ENCODE peak calls at places on chromosome 21, in five cellular contexts. One of them, this sample, is unnamed.

GRCh38 chr21:37219766-37220432 is 47.2 kb downstream of the VPS26C start:
- DNase-seq in GM12878: no peak
- DNase-seq in HepG2: no peak
- DNase-seq in K562: no peak
- DNase-seq in H1: no peak
- DNase-seq in this sample: no peak

GRCh38 chr21:18499761-18500376 is 96.3 kb upstream of the TMPRSS15 start:
- DNase-seq in GM12878: no peak
- DNase-seq in HepG2: peak; percentile 21
- DNase-seq in K562: peak; percentile 4
- DNase-seq in H1: no peak
- DNase-seq in this sample: peak; percentile 78

GRCh38 chr21:23740463-23740862 is 1866.8 kb downstream of the MRPL39 start:
- DNase-seq in GM12878: no peak
- DNase-seq in HepG2: no peak
- DNase-seq in K562: no peak
- DNase-seq in H1: no peak
- DNase-seq in this sample: peak; percentile 39

GRCh38 chr21:30306821-30307330 is 13.2 kb downstream of the KRTAP26-1 start:
- DNase-seq in GM12878: no peak
- DNase-seq in HepG2: no peak
- DNase-seq in K562: no peak
- DNase-seq in H1: no peak
- DNase-seq in this sample: no peak

GRCh38 chr21:38798481-38798882 is 7.2 kb upstream of the ETS2 start:
- DNase-seq in GM12878: no peak
- DNase-seq in HepG2: no peak
- DNase-seq in K562: peak; percentile 85
- DNase-seq in H1: no peak
- DNase-seq in this sample: no peak

GRCh38 chr21:37452222-37452621 is 85.6 kb downstream of the DYRK1A start:
- DNase-seq in GM12878: no peak
- DNase-seq in HepG2: no peak
- DNase-seq in K562: no peak
- DNase-seq in H1: no peak
- DNase-seq in this sample: no peak

GRCh38 chr21:37827878-37828277 is 88.4 kb downstream of the KCNJ6 start:
- DNase-seq in GM12878: no peak
- DNase-seq in HepG2: no peak
- DNase-seq in K562: no peak
- DNase-seq in H1: no peak
- DNase-seq in this sample: no peak

GRCh38 chr21:17903029-17903806 is 84.1 kb upstream of the C21orf91 start:
- DNase-seq in GM12878: no peak
- DNase-seq in HepG2: no peak
- DNase-seq in K562: no peak
- DNase-seq in H1: no peak
- DNase-seq in this sample: peak; percentile 39

GRCh38 chr21:36096398-36097290 is 26.8 kb downstream of the CBR1 start:
- DNase-seq in GM12878: no peak
- DNase-seq in HepG2: no peak
- DNase-seq in K562: no peak
- DNase-seq in H1: peak; percentile 59
- DNase-seq in this sample: peak; percentile 84

GRCh38 chr21:34116569-34116968 is 43.2 kb downstream of the MRPS6 start:
- DNase-seq in GM12878: no peak
- DNase-seq in HepG2: peak; percentile 18
- DNase-seq in K562: no peak
- DNase-seq in H1: no peak
- DNase-seq in this sample: no peak
- H3K4me1 ChIP-seq in GM12878: no peaks in the 10 kb centered on the region
- H3K4me1 ChIP-seq in HepG2: peaks cover 20% of the 10 kb centered on the region
- H3K4me1 ChIP-seq in K562: no peaks in the 10 kb centered on the region
- H3K4me1 ChIP-seq in H1: no peaks in the 10 kb centered on the region
- H3K4me1 ChIP-seq in this sample: peaks cover 36% of the 10 kb centered on the region

GRCh38 chr21:41658321-41658720 is 108.5 kb downstream of the RIPK4 start:
- DNase-seq in GM12878: no peak
- DNase-seq in HepG2: no peak
- DNase-seq in K562: no peak
- DNase-seq in H1: no peak
- DNase-seq in this sample: no peak

GRCh38 chr21:41660748-41661147 is 106.1 kb downstream of the RIPK4 start:
- DNase-seq in GM12878: no peak
- DNase-seq in HepG2: no peak
- DNase-seq in K562: no peak
- DNase-seq in H1: no peak
- DNase-seq in this sample: no peak

GRCh38 chr21:41662161-41662560 is 104.7 kb downstream of the RIPK4 start:
- DNase-seq in GM12878: no peak
- DNase-seq in HepG2: no peak
- DNase-seq in K562: no peak
- DNase-seq in H1: no peak
- DNase-seq in this sample: no peak

GRCh38 chr21:41662761-41663160 is 104.1 kb downstream of the RIPK4 start:
- DNase-seq in GM12878: no peak
- DNase-seq in HepG2: no peak
- DNase-seq in K562: no peak
- DNase-seq in H1: no peak
- DNase-seq in this sample: no peak

DNA sequence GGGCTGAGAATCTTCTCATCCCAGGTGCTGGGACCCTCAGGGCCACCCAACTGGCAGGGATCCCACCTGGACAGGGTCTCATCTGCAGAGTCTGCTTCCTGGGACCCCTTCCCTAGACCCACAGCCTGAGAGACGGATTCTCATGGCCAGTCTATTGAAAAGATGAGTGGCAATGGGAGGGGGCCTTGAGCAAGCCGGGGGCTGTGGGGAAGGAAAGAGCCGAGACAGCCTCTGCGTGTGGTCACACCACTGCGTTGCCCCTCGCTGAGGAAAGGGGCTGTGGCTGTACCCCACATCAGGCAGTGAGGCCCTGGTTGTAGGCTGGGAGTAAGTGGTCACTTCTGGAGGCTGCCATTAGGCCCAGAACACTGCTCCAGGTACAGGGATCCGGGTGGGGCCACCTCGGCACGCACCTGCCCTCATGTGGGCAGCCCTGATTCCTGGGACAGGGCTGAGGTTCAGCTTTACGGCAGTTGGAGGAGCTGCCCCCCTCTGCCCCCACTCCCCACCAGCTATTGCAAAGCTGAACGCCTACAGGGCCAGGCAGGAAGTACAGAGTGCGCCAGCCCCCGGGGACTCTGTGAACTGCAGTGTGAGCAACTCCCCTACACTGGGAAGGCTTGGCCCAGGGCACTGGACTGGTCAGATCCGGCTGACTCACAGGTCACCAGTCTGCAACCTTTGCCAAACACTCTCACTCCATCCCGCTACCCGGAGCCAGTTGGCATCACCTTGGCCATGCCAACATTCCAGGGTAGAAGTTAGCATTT is 106.9 kb downstream of the RIPK4 start:
- DNase-seq in GM12878: no peak
- DNase-seq in HepG2: peak; percentile 29
- DNase-seq in K562: no peak
- DNase-seq in H1: no peak
- DNase-seq in this sample: no peak
- TF ChIP-seq CREB1 in GM12878: no peak
- TF ChIP-seq CREB1 in HepG2: no peak
- TF ChIP-seq CREB1 in K562: no peak
- TF ChIP-seq CREB1 in H1: no peak
- TF ChIP-seq CREB1 in this sample: no peak

GRCh38 chr21:15062566-15062965 is 2.2 kb downstream of the NRIP1 start:
- DNase-seq in GM12878: no peak
- DNase-seq in HepG2: no peak
- DNase-seq in K562: no peak
- DNase-seq in H1: no peak
- DNase-seq in this sample: no peak

GRCh38 chr21:15063821-15064575 is 802 bp downstream of the NRIP1 start:
- DNase-seq in GM12878: no peak
- DNase-seq in HepG2: no peak
- DNase-seq in K562: peak; percentile 52
- DNase-seq in H1: no peak
- DNase-seq in this sample: peak; percentile 66

GRCh38 chr21:15064576-15065380 is at the start of gene NRIP1:
- DNase-seq in GM12878: no peak
- DNase-seq in HepG2: peak; percentile 78
- DNase-seq in K562: peak; percentile 86
- DNase-seq in H1: no peak
- DNase-seq in this sample: peak; percentile 84

GRCh38 chr21:15061747-15062146 is 3.1 kb downstream of the NRIP1 start:
- DNase-seq in GM12878: no peak
- DNase-seq in HepG2: no peak
- DNase-seq in K562: no peak
- DNase-seq in H1: no peak
- DNase-seq in this sample: no peak

GRCh38 chr21:15063081-15063820 is 1.5 kb downstream of the NRIP1 start:
- DNase-seq in GM12878: no peak
- DNase-seq in HepG2: peak; percentile 29
- DNase-seq in K562: peak; percentile 23
- DNase-seq in H1: no peak
- DNase-seq in this sample: no peak
- H3K4me1 ChIP-seq in GM12878: no peaks in the 10 kb centered on the region
- H3K4me1 ChIP-seq in HepG2: peaks cover 57% of the 10 kb centered on the region
- H3K4me1 ChIP-seq in K562: peaks cover 12% of the 10 kb centered on the region
- H3K4me1 ChIP-seq in H1: peaks cover 2% of the 10 kb centered on the region
- H3K4me1 ChIP-seq in this sample: peaks cover 49% of the 10 kb centered on the region

GRCh38 chr21:46116189-46116845 is 18.4 kb downstream of the COL6A2 start:
- DNase-seq in GM12878: no peak
- DNase-seq in HepG2: no peak
- DNase-seq in K562: no peak
- DNase-seq in H1: no peak
- DNase-seq in this sample: no peak

GRCh38 chr21:46118305-46118870 is 20.5 kb downstream of the COL6A2 start:
- DNase-seq in GM12878: no peak
- DNase-seq in HepG2: no peak
- DNase-seq in K562: no peak
- DNase-seq in H1: no peak
- DNase-seq in this sample: no peak

GRCh38 chr21:46118871-46119564 is 21.1 kb downstream of the COL6A2 start:
- DNase-seq in GM12878: no peak
- DNase-seq in HepG2: no peak
- DNase-seq in K562: no peak
- DNase-seq in H1: no peak
- DNase-seq in this sample: no peak

GRCh38 chr21:46116846-46117585 is 19.1 kb downstream of the COL6A2 start:
- DNase-seq in GM12878: no peak
- DNase-seq in HepG2: no peak
- DNase-seq in K562: no peak
- DNase-seq in H1: no peak
- DNase-seq in this sample: no peak

DNA sequence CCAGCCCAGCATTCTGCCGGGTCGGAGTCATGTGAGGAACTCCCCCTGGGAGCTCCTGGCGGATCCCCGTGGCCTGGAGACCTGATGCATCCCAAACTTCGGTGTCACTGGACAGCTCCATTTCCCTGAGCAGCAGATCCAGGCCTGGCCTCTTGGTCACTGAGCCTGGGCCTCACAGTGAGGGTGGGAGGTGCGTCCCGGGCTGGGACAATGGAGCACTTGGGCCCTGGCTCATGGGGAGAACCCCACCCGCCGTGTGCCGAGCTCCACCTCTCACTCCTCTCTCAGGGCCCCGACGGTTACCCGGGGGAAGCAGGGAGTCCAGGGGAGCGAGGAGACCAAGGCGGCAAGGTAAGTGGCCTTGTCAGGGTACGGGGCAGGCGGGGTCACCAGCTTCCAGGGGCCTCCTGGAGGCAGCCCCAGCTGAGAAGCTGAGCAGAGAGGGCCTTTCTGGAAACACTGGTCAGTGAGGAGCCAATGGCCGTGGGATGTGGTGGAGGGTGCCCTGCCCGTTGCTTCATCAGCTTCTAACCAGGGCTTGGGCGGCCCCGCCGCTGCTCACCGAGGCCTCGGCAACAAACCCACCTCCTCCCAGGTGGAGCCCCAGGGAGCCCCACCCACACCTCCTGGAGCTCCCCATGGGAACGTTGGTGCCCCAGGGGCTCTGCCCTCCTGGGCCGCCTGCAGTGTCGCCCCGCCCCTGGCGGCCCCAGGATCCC is 19.8 kb downstream of the COL6A2 start:
- DNase-seq in GM12878: no peak
- DNase-seq in HepG2: no peak
- DNase-seq in K562: no peak
- DNase-seq in H1: no peak
- DNase-seq in this sample: no peak
- TF ChIP-seq CREB1 in GM12878: no peak
- TF ChIP-seq CREB1 in HepG2: no peak
- TF ChIP-seq CREB1 in K562: no peak
- TF ChIP-seq CREB1 in H1: no peak
- TF ChIP-seq CREB1 in this sample: no peak

GRCh38 chr21:45162809-45163208 is 88.4 kb downstream of the ADARB1 start:
- DNase-seq in GM12878: no peak
- DNase-seq in HepG2: no peak
- DNase-seq in K562: no peak
- DNase-seq in H1: no peak
- DNase-seq in this sample: no peak

GRCh38 chr21:45164838-45165237 is 90.5 kb downstream of the ADARB1 start:
- DNase-seq in GM12878: no peak
- DNase-seq in HepG2: no peak
- DNase-seq in K562: no peak
- DNase-seq in H1: no peak
- DNase-seq in this sample: no peak

GRCh38 chr21:45162115-45162514 is 87.7 kb downstream of the ADARB1 start:
- DNase-seq in GM12878: no peak
- DNase-seq in HepG2: no peak
- DNase-seq in K562: no peak
- DNase-seq in H1: no peak
- DNase-seq in this sample: no peak

GRCh38 chr21:45163413-45164123 is 89.2 kb downstream of the ADARB1 start:
- DNase-seq in GM12878: no peak
- DNase-seq in HepG2: no peak
- DNase-seq in K562: no peak
- DNase-seq in H1: no peak
- DNase-seq in this sample: no peak

GRCh38 chr21:45164124-45164511 is 89.7 kb downstream of the ADARB1 start:
- DNase-seq in GM12878: no peak
- DNase-seq in HepG2: no peak
- DNase-seq in K562: no peak
- DNase-seq in H1: no peak
- DNase-seq in this sample: no peak
- H3K4me1 ChIP-seq in GM12878: no peaks in the 10 kb centered on the region
- H3K4me1 ChIP-seq in HepG2: no peaks in the 10 kb centered on the region
- H3K4me1 ChIP-seq in K562: peaks cover 9% of the 10 kb centered on the region
- H3K4me1 ChIP-seq in H1: no peaks in the 10 kb centered on the region
- H3K4me1 ChIP-seq in this sample: no peaks in the 10 kb centered on the region